ENCODE peak calls at places on chromosomes 3 and 15, in four cellular contexts. I is BJ, S is M059J, Y is activated gamma-delta T cell. H is an unnamed sample.

GRCh38 chr3:54917172-54917571 is 10.7 kb downstream of the LRTM1 start:
- DNase-seq in I (peak), S (peak), Y (no peak), H (no peak)

GRCh38 chr3:195196266-195196665 is 74.7 kb downstream of the XXYLT1 start:
- DNase-seq in I (no peak), S (peak), Y (no peak), H (no peak)

GRCh38 chr3:146640955-146641867 is 36.1 kb upstream of the PLSCR5 start:
- DNase-seq in I (peak), S (peak), Y (no peak), H (no peak)

GRCh38 chr15:81296673-81297072 is 27.3 kb downstream of the STARD5 start:
- DNase-seq in I (no peak), S (no peak), Y (no peak), H (no peak)

GRCh38 chr15:78228356-78228996 is 5.9 kb downstream of the ACSBG1 start:
- DNase-seq in I (no peak), S (no peak), Y (no peak), H (no peak)

GRCh38 chr3:49842843-49843242 is 13.5 kb downstream of the TRAIP start:
- DNase-seq in I (no peak), S (no peak), Y (no peak), H (no peak)

GRCh38 chr3:177396707-177397106 is 199.4 kb upstream of the TBL1XR1 start:
- DNase-seq in I (no peak), S (peak), Y (no peak), H (no peak)

GRCh38 chr3:12681586-12682371 is 17.9 kb upstream of the RAF1 start:
- DNase-seq in I (no peak), S (peak), Y (no peak), H (no peak)

GRCh38 chr3:111128884-111129283 is 57.3 kb downstream of the NECTIN3 start:
- DNase-seq in I (no peak), S (peak), Y (no peak), H (no peak)

GRCh38 chr3:34206996-34207395 is 408.6 kb downstream of the PDCD6IP start:
- DNase-seq in I (no peak), S (peak), Y (no peak), H (no peak)

GRCh38 chr15:70524470-70524869 is 238.9 kb downstream of the UACA start:
- DNase-seq in I (no peak), S (no peak), Y (no peak), H (no peak)